ENCODE peak calls at places on chromosomes 13 and 19, in ten cellular contexts. One of them, this sample, is unnamed.

GRCh38 chr13:77584111-77584510 is 48.6 kb downstream of the SCEL start:
- DNase-seq in cardiac muscle cell: no peak
- DNase-seq in NCI-H2171: no peak
- DNase-seq in effector memory CD8-positive, alpha-beta T cell: no peak
- DNase-seq in H54: no peak
- DNase-seq in AG04450: no peak
- DNase-seq in naive B cell: no peak
- DNase-seq in suprapubic skin: peak
- DNase-seq in T follicular helper cell: no peak
- DNase-seq in iris pigment epithelial cell: peak
- DNase-seq in this sample: no peak

GRCh38 chr13:106063591-106064308 is 471.7 kb downstream of the EFNB2 start:
- DNase-seq in iris pigment epithelial cell: peak
- DNase-seq in NCI-H2171: no peak
- DNase-seq in cardiac muscle cell: no peak
- DNase-seq in AG04450: peak
- DNase-seq in T follicular helper cell: no peak
- DNase-seq in effector memory CD8-positive, alpha-beta T cell: no peak
- DNase-seq in naive B cell: no peak
- DNase-seq in suprapubic skin: no peak
- DNase-seq in H54: peak
- DNase-seq in this sample: no peak

GRCh38 chr13:22110368-22110767 is 439.5 kb downstream of the FGF9 start:
- DNase-seq in AG04450: no peak
- DNase-seq in T follicular helper cell: no peak
- DNase-seq in H54: no peak
- DNase-seq in naive B cell: no peak
- DNase-seq in suprapubic skin: no peak
- DNase-seq in iris pigment epithelial cell: no peak
- DNase-seq in effector memory CD8-positive, alpha-beta T cell: no peak
- DNase-seq in cardiac muscle cell: no peak
- DNase-seq in NCI-H2171: no peak
- DNase-seq in this sample: no peak

GRCh38 chr13:46352810-46353209 is 34.2 kb downstream of the RUBCNL start:
- DNase-seq in naive B cell: no peak
- DNase-seq in NCI-H2171: no peak
- DNase-seq in T follicular helper cell: no peak
- DNase-seq in AG04450: no peak
- DNase-seq in iris pigment epithelial cell: no peak
- DNase-seq in suprapubic skin: no peak
- DNase-seq in effector memory CD8-positive, alpha-beta T cell: no peak
- DNase-seq in cardiac muscle cell: no peak
- DNase-seq in H54: no peak
- DNase-seq in this sample: no peak

GRCh38 chr13:24713022-24713421 is 32.8 kb downstream of the ATP12A start:
- DNase-seq in cardiac muscle cell: peak
- DNase-seq in effector memory CD8-positive, alpha-beta T cell: no peak
- DNase-seq in suprapubic skin: no peak
- DNase-seq in T follicular helper cell: no peak
- DNase-seq in AG04450: no peak
- DNase-seq in naive B cell: no peak
- DNase-seq in H54: no peak
- DNase-seq in NCI-H2171: no peak
- DNase-seq in iris pigment epithelial cell: no peak
- DNase-seq in this sample: no peak

GRCh38 chr19:50562996-50563395 is 5.2 kb downstream of the LRRC4B start:
- DNase-seq in NCI-H2171: no peak
- DNase-seq in naive B cell: no peak
- DNase-seq in T follicular helper cell: no peak
- DNase-seq in effector memory CD8-positive, alpha-beta T cell: no peak
- DNase-seq in cardiac muscle cell: no peak
- DNase-seq in H54: no peak
- DNase-seq in suprapubic skin: no peak
- DNase-seq in AG04450: no peak
- DNase-seq in iris pigment epithelial cell: no peak
- DNase-seq in this sample: no peak

GRCh38 chr19:52880895-52881389 is 16.5 kb downstream of the ZNF320 start:
- DNase-seq in cardiac muscle cell: no peak
- DNase-seq in NCI-H2171: no peak
- DNase-seq in suprapubic skin: no peak
- DNase-seq in AG04450: no peak
- DNase-seq in effector memory CD8-positive, alpha-beta T cell: no peak
- DNase-seq in iris pigment epithelial cell: no peak
- DNase-seq in naive B cell: no peak
- DNase-seq in H54: no peak
- DNase-seq in T follicular helper cell: no peak
- DNase-seq in this sample: no peak

GRCh38 chr19:41545547-41545946 is 30.4 kb upstream of the CEACAM21 start:
- DNase-seq in H54: no peak
- DNase-seq in naive B cell: no peak
- DNase-seq in NCI-H2171: no peak
- DNase-seq in T follicular helper cell: no peak
- DNase-seq in cardiac muscle cell: no peak
- DNase-seq in suprapubic skin: no peak
- DNase-seq in AG04450: no peak
- DNase-seq in effector memory CD8-positive, alpha-beta T cell: no peak
- DNase-seq in iris pigment epithelial cell: no peak
- DNase-seq in this sample: peak

GRCh38 chr19:32104465-32105235 is 240.8 kb upstream of the ZNF507 start:
- DNase-seq in T follicular helper cell: no peak
- DNase-seq in iris pigment epithelial cell: no peak
- DNase-seq in H54: peak
- DNase-seq in naive B cell: no peak
- DNase-seq in NCI-H2171: no peak
- DNase-seq in suprapubic skin: no peak
- DNase-seq in AG04450: no peak
- DNase-seq in cardiac muscle cell: peak
- DNase-seq in effector memory CD8-positive, alpha-beta T cell: no peak
- DNase-seq in this sample: no peak

GRCh38 chr13:99296270-99296865 is 10.8 kb downstream of the GPR183 start:
- DNase-seq in naive B cell: no peak
- DNase-seq in iris pigment epithelial cell: peak
- DNase-seq in suprapubic skin: no peak
- DNase-seq in cardiac muscle cell: no peak
- DNase-seq in AG04450: no peak
- DNase-seq in NCI-H2171: no peak
- DNase-seq in T follicular helper cell: no peak
- DNase-seq in effector memory CD8-positive, alpha-beta T cell: no peak
- DNase-seq in H54: no peak
- DNase-seq in this sample: no peak

GRCh38 chr13:99421758-99422555 is 79.3 kb upstream of the TM9SF2 start:
- DNase-seq in T follicular helper cell: no peak
- DNase-seq in H54: no peak
- DNase-seq in NCI-H2171: no peak
- DNase-seq in iris pigment epithelial cell: no peak
- DNase-seq in AG04450: no peak
- DNase-seq in naive B cell: peak
- DNase-seq in cardiac muscle cell: no peak
- DNase-seq in effector memory CD8-positive, alpha-beta T cell: no peak
- DNase-seq in suprapubic skin: peak
- DNase-seq in this sample: no peak

GRCh38 chr13:111420113-111420876 is 99.9 kb downstream of the TEX29 start:
- DNase-seq in AG04450: no peak
- DNase-seq in cardiac muscle cell: no peak
- DNase-seq in NCI-H2171: no peak
- DNase-seq in suprapubic skin: no peak
- DNase-seq in H54: no peak
- DNase-seq in effector memory CD8-positive, alpha-beta T cell: no peak
- DNase-seq in T follicular helper cell: no peak
- DNase-seq in naive B cell: no peak
- DNase-seq in iris pigment epithelial cell: no peak
- DNase-seq in this sample: no peak

GRCh38 chr19:10946964-10947657 is 13.7 kb upstream of the SMARCA4 start:
- DNase-seq in T follicular helper cell: no peak
- DNase-seq in iris pigment epithelial cell: peak
- DNase-seq in AG04450: no peak
- DNase-seq in NCI-H2171: no peak
- DNase-seq in H54: no peak
- DNase-seq in naive B cell: no peak
- DNase-seq in suprapubic skin: no peak
- DNase-seq in cardiac muscle cell: no peak
- DNase-seq in effector memory CD8-positive, alpha-beta T cell: no peak
- DNase-seq in this sample: no peak

This sample was measured in KG1.